ENCODE peak calls at places on chromosomes 6 and 20, in eight cellular contexts. R is fibroblast of mammary gland, F is NCI-H1436, M is AML-193, G is MM.1S, T is hippocampal formation, V is A549, S is B cell. X is an unnamed sample.

GRCh38 chr20:5797843-5798462 is 47.8 kb downstream of the SHLD1 start:
- DNase-seq in F (no peak), V (no peak), G (peak; percentile 34), R (no peak), S (peak; percentile 83), M (no peak), T (no peak), X (no peak)

GRCh38 chr6:130575971-130576370 is 210.2 kb downstream of the TMEM200A start:
- DNase-seq in M (no peak), F (no peak), S (no peak), T (no peak), G (peak; percentile 34), V (no peak), R (no peak), X (no peak)

GRCh38 chr6:151056230-151056907 is 183.4 kb upstream of the AKAP12 start:
- DNase-seq in T (no peak), R (no peak), M (no peak), F (no peak), G (no peak), S (no peak), V (no peak), X (no peak)

GRCh38 chr6:159098636-159099106 is 53.9 kb upstream of the TAGAP start:
- DNase-seq in G (no peak), F (no peak), T (no peak), S (peak; percentile 88), R (no peak), M (no peak), V (no peak), X (no peak)

GRCh38 chr20:56765172-56766073 is 136.3 kb downstream of the TFAP2C start:
- DNase-seq in G (no peak), S (no peak), V (no peak), T (no peak), M (no peak), F (no peak), R (no peak), X (no peak)

GRCh38 chr20:24507182-24507853 is 37.9 kb downstream of the SYNDIG1 start:
- DNase-seq in V (no peak), T (peak; percentile 44), R (peak; percentile 37), M (no peak), F (no peak), G (peak; percentile 47), S (no peak), X (no peak)

GRCh38 chr6:5850848-5851255 is 155.9 kb downstream of the NRN1 start:
- DNase-seq in G (no peak), M (no peak), R (no peak), S (no peak), F (no peak), V (no peak), T (no peak), X (no peak)

GRCh38 chr6:142702501-142703460 is 242.2 kb downstream of the HIVEP2 start:
- DNase-seq in S (peak; percentile 46), V (no peak), T (peak; percentile 51), M (peak; percentile 92), F (no peak), R (no peak), G (no peak), X (no peak)

GRCh38 chr6:41733707-41734665 is 1.4 kb downstream of the TFEB start:
- DNase-seq in R (peak; percentile 57), S (peak; percentile 86), M (peak; percentile 35), V (peak; percentile 85), F (peak; percentile 44), T (peak; percentile 93), G (peak; percentile 75), X (peak; percentile 91)

GRCh38 chr6:127058027-127058426 is 60.4 kb upstream of the RSPO3 start:
- DNase-seq in M (no peak), F (no peak), V (no peak), R (peak; percentile 64), S (no peak), G (no peak), T (no peak), X (no peak)

GRCh38 chr6:70280462-70280861 is 22.4 kb downstream of the COL9A1 start:
- DNase-seq in R (no peak), S (no peak), G (no peak), T (no peak), F (no peak), V (no peak), M (no peak), X (peak; percentile 78)

GRCh38 chr20:34979366-34980153 is 23.9 kb downstream of the MYH7B start:
- DNase-seq in G (no peak), T (no peak), F (no peak), S (no peak), V (no peak), R (no peak), M (no peak), X (no peak)

GRCh38 chr6:119241124-119241491 is 108.5 kb downstream of the MAN1A1 start:
- DNase-seq in M (no peak), V (no peak), S (no peak), F (no peak), R (peak; percentile 53), G (no peak), T (no peak), X (peak; percentile 1)

GRCh38 chr6:104941694-104942177 is 15.2 kb upstream of the LIN28B start:
- DNase-seq in T (no peak), F (no peak), S (no peak), M (no peak), V (no peak), R (no peak), G (no peak), X (no peak)

GRCh38 chr6:12538881-12539357 is 177.6 kb upstream of the PHACTR1 start:
- DNase-seq in V (no peak), F (no peak), M (no peak), T (no peak), G (no peak), S (no peak), R (no peak), X (no peak)

GRCh38 chr6:1598433-1598832 is 11.3 kb upstream of the FOXC1 start:
- DNase-seq in S (no peak), T (no peak), G (no peak), R (no peak), V (no peak), F (no peak), M (no peak), X (no peak)

GRCh38 chr6:72524011-72524645 is 97.7 kb upstream of the KCNQ5 start:
- DNase-seq in G (no peak), F (peak; percentile 85), V (no peak), M (no peak), T (no peak), S (no peak), R (no peak), X (no peak)

GRCh38 chr20:62624325-62624690 is 18.0 kb upstream of the SLCO4A1 start:
- DNase-seq in M (no peak), S (peak; percentile 74), T (no peak), R (no peak), V (no peak), G (peak; percentile 77), F (peak; percentile 17), X (no peak)

GRCh38 chr20:40897177-40897700 is 131.4 kb upstream of the TOP1 start:
- DNase-seq in S (no peak), M (no peak), V (no peak), R (peak; percentile 68), F (peak; percentile 1), G (no peak), T (no peak), X (no peak)

GRCh38 chr6:33418690-33419291 is 884 bp upstream of the CUTA start:
- DNase-seq in G (no peak), M (no peak), F (no peak), T (no peak), R (peak; percentile 34), S (no peak), V (no peak), X (no peak)

GRCh38 chr6:168029459-168030217 is 32.2 kb downstream of the KIF25 start:
- DNase-seq in S (no peak), V (no peak), M (no peak), T (no peak), R (no peak), F (no peak), G (no peak), X (no peak)

GRCh38 chr6:24935323-24935722 is 437 bp downstream of the RIPOR2 start:
- DNase-seq in G (no peak), T (no peak), R (peak; percentile 10), M (no peak), F (no peak), S (no peak), V (no peak), X (no peak)

GRCh38 chr6:25556516-25556915 is 95.5 kb upstream of the SCGN start:
- DNase-seq in R (peak; percentile 80), T (peak; percentile 48), M (peak; percentile 81), G (peak; percentile 82), V (peak; percentile 15), F (peak; percentile 42), S (peak; percentile 77), X (no peak)

GRCh38 chr20:46348231-46348803 is 40.0 kb upstream of the CDH22 start:
- DNase-seq in S (no peak), T (no peak), M (no peak), V (no peak), R (peak; percentile 44), F (no peak), G (no peak), X (no peak)

GRCh38 chr20:52060794-52061714 is 130.5 kb downstream of the ZFP64 start:
- DNase-seq in T (no peak), F (no peak), S (no peak), G (no peak), M (no peak), R (peak; percentile 22), V (peak; percentile 20), X (no peak)

GRCh38 chr6:168990352-168990751 is 263.3 kb downstream of the THBS2 start:
- DNase-seq in V (no peak), M (no peak), S (no peak), F (no peak), R (no peak), G (no peak), T (no peak), X (no peak)

GRCh38 chr6:158006331-158006730 is 24.7 kb downstream of the SYNJ2 start:
- DNase-seq in G (no peak), R (no peak), M (no peak), T (no peak), F (no peak), S (no peak), V (no peak), X (no peak)

GRCh38 chr20:58155148-58155925 is 73.1 kb downstream of the ANKRD60 start:
- DNase-seq in S (no peak), V (no peak), T (no peak), M (no peak), F (no peak), G (no peak), R (no peak), X (no peak)

GRCh38 chr6:134850906-134851305 is 99.0 kb downstream of the ALDH8A1 start:
- DNase-seq in S (no peak), F (no peak), G (no peak), V (no peak), T (no peak), R (peak; percentile 24), M (no peak), X (no peak)

GRCh38 chr6:108699290-108700041 is 138.7 kb downstream of the FOXO3 start:
- DNase-seq in M (no peak), V (no peak), T (no peak), F (no peak), R (no peak), S (no peak), G (no peak), X (no peak)

GRCh38 chr6:82783587-82784253 is 281.9 kb downstream of the UBE3D start:
- DNase-seq in F (peak; percentile 51), G (no peak), S (no peak), M (no peak), T (no peak), V (peak; percentile 2), R (no peak), X (peak; percentile 18)